ENCODE peak calls at places on chromosomes 16 and 17, in five cellular contexts. B, W, E, O and T are unnamed samples. For H3K4me1, the result is how much of the 10 kb centered on the place peaks cover.

GRCh38 chr16:27728691-27729090 is 178.7 kb downstream of the KATNIP start:
- DNase-seq in B (no peak), W (peak), E (no peak), O (no peak), T (no peak)

GRCh38 chr17:6927290-6927844 is 68.5 kb upstream of the ALOX12 start:
- DNase-seq in B (peak), W (peak), E (no peak), O (no peak), T (peak)

GRCh38 chr17:73182616-73183310 is 10.1 kb upstream of the COG1 start:
- DNase-seq in B (no peak), W (no peak), E (no peak), O (no peak), T (no peak)

GRCh38 chr16:30934827-30935557 is 11.6 kb downstream of the FBXL19 start:
- DNase-seq in B (peak), W (peak), E (peak), O (peak), T (peak)

GRCh38 chr16:1990336-1991134 is 765 bp downstream of the SYNGR3 start:
- DNase-seq in B (no peak), W (no peak), E (peak), O (peak), T (no peak)

GRCh38 chr17:83080641-83081560 is 1.5 kb downstream of the METRNL start:
- DNase-seq in B (peak), W (no peak), E (peak), O (peak), T (no peak)

GRCh38 chr16:79170565-79171242 is 429.8 kb downstream of the MAF start:
- DNase-seq in B (peak), W (no peak), E (peak), O (no peak), T (no peak)

GRCh38 chr16:56670640-56670934 is 973 bp downstream of the MT1H start:
- DNase-seq in B (no peak), W (no peak), E (no peak), O (peak), T (no peak)

GRCh38 chr16:21239646-21240045 is 6.1 kb downstream of the ANKS4B start:
- DNase-seq in B (no peak), W (no peak), E (no peak), O (no peak), T (no peak)

GRCh38 chr17:17043668-17044226 is 1.5 kb downstream of the MPRIP start:
- DNase-seq in B (peak), W (no peak), E (no peak), O (peak), T (no peak)

GRCh38 chr16:70476272-70477020 is 22.1 kb downstream of the FCSK start:
- DNase-seq in B (peak), W (peak), E (no peak), O (no peak), T (peak)

GRCh38 chr17:43028221-43028861 is 3.3 kb downstream of the RND2 start:
- DNase-seq in B (no peak), W (no peak), E (no peak), O (no peak), T (no peak)

GRCh38 chr17:28925912-28926365 is 23.1 kb upstream of the DHRS13 start:
- DNase-seq in B (peak), W (peak), E (no peak), O (no peak), T (no peak)

GRCh38 chr16:10827691-10828341 is 9.2 kb upstream of the TVP23A start:
- DNase-seq in B (peak), W (peak), E (peak), O (no peak), T (no peak)

GRCh38 chr17:41777157-41777578 is 9.3 kb downstream of the JUP start:
- DNase-seq in B (peak), W (no peak), E (no peak), O (peak), T (no peak)

GRCh38 chr17:33014751-33015150 is 23.1 kb downstream of the SPACA3 start:
- DNase-seq in B (no peak), W (no peak), E (peak), O (no peak), T (no peak)

GRCh38 chr17:74340470-74341023 is 14.5 kb downstream of the KIF19 start:
- DNase-seq in B (no peak), W (no peak), E (peak), O (no peak), T (no peak)

GRCh38 chr16:626787-627457 is 3.9 kb upstream of the WFIKKN1 start:
- DNase-seq in B (peak), W (peak), E (peak), O (no peak), T (peak)

GRCh38 chr16:11681526-11681925 is 13.3 kb downstream of the SNN start:
- DNase-seq in B (no peak), W (no peak), E (no peak), O (no peak), T (no peak)

GRCh38 chr17:51372345-51373004 is 112.1 kb downstream of the UTP18 start:
- DNase-seq in B (peak), W (peak), E (peak), O (peak), T (peak)

GRCh38 chr17:70767102-70767701 is 597.9 kb downstream of the KCNJ2 start:
- DNase-seq in B (peak), W (peak), E (peak), O (peak), T (peak)

GRCh38 chr17:48011405-48012150 is 26.0 kb downstream of the COPZ2 start:
- DNase-seq in B (peak), W (peak), E (peak), O (peak), T (peak)

GRCh38 chr16:27690604-27691003 is 140.7 kb downstream of the KATNIP start:
- DNase-seq in B (peak), W (no peak), E (peak), O (peak), T (peak)

GRCh38 chr17:13306310-13306962 is 288.6 kb upstream of the ELAC2 start:
- DNase-seq in B (peak), W (peak), E (peak), O (peak), T (peak)

GRCh38 chr17:39800540-39800939 is 62.8 kb downstream of the GRB7 start:
- DNase-seq in B (no peak), W (peak), E (no peak), O (peak), T (no peak)

GRCh38 chr16:17328971-17329370 is 141.8 kb downstream of the XYLT1 start:
- DNase-seq in B (peak), W (no peak), E (peak), O (no peak), T (no peak)

GRCh38 chr17:63698381-63698885 is 1.5 kb downstream of the LIMD2 start:
- DNase-seq in B (no peak), W (no peak), E (no peak), O (no peak), T (no peak)

GRCh38 chr17:63696381-63696961 is 3.5 kb downstream of the LIMD2 start:
- DNase-seq in B (peak), W (no peak), E (no peak), O (peak), T (peak)

GRCh38 chr17:63698886-63699637 is 863 bp downstream of the LIMD2 start:
- DNase-seq in B (peak), W (no peak), E (peak), O (peak), T (peak)

GRCh38 chr17:63695889-63696288 is 4.0 kb downstream of the LIMD2 start:
- DNase-seq in B (no peak), W (no peak), E (no peak), O (no peak), T (no peak)

GRCh38 chr17:63697341-63698286 is 2.3 kb downstream of the LIMD2 start:
- DNase-seq in B (peak), W (peak), E (peak), O (peak), T (peak)
- H3K27ac ChIP-seq in B (no peak), W (no peak), E (no peak), O (peak), T (peak)

DNA sequence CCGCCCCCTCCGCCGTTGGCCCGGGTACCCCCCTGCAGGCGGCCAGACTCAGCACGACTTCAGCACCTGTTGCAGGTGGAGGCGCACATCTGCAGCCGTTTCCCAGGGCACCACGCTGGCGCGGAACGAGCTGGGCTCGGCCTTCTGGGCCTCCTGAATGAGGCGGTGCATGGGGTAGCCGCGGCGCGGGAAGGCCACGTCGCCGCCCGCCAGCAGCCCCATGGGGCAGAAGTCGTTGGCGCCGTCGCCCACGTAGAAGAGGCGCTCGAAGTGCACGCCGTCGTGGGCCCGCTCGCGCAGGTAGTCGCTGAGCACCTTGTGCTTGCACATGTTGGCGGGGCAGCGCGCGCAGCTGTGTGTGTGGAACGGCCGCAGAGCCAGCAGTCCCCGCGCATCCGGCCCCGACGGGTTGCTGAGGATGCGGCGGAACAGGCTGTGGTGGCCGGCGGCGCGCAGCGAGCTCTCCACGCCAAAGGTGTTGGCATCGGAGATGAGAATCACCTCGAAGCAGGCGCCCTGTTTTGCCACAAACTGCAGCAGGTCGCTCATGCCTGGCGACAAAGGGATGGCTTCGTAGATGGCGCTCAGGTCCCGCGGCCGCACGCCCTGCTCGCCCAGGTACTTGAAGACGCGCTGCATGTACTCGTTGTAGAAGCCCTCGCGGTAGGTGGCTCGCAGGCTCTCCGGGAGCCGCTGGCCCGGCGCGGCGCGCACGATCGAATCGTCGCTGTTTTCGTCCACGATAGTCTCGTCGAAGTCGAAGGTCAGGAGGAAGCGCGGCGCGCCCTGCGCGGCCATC is 6.2 kb downstream of the PHOSPHO1 start:
- DNase-seq in B (no peak), W (no peak), E (peak), O (peak), T (no peak)
- TF ChIP-seq EZH2 in B (no peak), W (peak), E (peak), O (peak), T (no peak)

DNA sequence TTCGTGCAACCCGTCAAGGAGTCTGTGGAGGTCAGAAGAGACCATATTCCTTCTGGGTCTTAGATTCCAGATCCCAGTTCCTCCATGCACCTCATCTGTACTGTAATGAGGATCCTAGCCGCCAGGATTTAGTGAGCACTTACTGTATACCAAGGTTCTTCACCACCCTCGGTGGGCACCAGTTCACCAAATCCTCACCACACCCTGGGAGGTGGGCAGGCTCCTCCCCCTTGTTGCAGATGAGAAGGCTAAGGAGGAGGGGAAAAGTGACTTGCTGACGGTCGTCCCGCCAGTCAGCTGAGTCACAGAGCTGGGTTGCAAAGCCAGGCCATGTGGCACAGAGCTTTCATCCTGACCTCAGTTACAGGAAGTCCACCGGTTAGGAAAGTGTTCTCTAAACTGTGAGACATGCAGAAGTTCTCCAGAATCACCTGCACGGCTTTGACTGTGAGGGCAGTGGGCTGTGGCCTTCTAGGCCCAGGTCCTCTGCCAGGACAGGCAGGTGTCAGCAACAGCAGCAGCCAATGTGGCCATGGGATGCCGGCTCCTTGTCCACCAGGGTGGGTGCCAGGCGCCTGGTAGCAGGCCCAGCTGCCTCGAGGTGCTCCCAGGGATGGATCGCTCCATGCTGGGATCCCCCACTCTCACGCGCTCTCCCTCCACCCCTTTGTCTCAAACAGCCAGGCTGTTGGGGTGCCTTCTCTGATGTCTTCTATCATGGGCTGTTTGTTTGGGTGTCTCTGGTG is 240.3 kb upstream of the GSE1 start:
- DNase-seq in B (peak), W (peak), E (peak), O (no peak), T (peak)
- H3K4me1 ChIP-seq in B (half or more), W (under half), E (under half), O (under half), T (under half)

DNA sequence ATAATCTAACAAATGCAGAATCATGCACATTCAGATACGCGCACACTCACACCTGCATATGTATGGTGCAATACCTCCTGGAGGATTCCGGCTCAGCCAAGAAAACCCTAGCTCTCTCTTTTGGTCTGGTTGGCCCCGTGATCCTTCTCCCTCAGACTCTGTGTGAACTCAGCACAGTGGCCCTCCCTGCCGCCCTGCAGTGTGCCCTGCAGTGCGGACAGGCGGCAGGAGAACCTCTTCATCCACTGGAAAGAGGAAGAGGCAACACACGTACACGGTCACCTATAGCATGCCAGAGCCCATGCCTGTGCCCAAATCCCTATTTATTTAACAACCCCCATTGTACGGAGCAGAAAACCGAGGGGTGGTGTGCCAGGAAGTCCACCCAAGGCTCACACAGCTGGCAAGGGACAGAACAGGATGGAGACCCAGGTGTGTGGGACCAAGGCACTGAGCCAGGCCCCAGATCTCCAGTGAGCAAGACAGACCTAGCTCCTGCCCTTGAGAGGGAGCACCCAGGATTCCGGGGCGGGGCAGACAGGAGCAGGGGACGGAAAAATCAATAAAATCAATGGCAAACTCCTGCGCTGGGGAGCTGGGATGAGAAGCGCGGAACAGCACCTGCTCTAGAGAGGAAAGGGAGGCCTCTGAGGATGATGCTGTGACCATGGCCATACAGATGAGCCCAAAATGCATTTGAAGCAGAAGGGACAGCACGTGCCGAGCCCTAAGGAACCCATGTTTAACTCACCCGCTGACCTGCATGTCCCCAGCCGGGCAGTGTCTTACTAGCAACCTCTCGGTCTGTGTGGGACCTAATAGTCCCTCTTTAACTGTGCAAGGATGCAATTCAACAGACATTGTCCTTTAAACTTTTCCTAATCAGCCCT is 54.7 kb upstream of the CIBAR2 start:
- DNase-seq in B (no peak), W (no peak), E (no peak), O (no peak), T (no peak)
- H3K27ac ChIP-seq in B (no peak), W (no peak), E (peak), O (no peak), T (no peak)

DNA sequence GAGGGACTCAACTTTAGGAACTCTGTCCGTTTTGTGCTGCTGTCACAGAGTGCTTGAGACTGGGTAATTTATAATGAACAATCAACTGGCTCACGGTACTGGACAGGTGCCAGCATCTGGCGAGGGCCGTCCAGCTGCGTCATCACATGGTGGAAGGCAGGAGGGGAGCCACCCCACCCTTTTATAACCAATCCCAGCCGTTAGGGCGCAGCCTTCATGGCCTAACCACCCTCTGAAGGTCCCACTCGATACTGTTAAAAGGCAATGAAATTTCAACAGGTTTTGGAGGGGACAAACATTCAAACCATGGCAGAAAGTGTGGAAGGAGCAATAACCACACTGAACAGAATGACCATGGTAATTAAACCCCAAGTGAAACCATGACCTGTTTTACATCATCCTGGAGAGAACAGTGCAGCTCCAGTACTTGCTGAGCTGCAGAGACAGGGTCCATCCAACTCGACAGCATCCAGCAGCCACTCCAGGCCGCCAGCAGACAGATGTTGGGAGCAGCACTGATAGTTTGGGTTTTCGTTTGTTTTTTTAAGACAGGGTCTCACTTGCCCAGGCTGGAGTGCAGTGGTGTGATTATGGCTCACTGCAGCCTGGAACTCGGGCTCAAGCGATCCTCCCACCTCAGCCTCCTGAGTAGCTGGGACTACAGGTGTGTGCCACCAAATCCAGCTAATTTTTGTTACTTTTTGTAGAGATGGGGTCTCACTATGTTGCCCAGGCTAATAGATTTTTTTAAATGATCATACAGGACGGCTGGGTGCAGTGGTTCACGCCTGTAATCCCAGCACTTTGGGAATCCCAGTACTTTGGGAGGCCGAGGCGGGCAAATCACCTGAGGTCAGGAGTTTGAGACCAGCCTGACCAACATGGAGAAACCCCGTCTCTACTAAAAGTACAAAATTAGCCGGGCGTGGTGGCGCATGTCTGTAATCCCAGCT is 11.0 kb downstream of the CHMP6 start:
- DNase-seq in B (peak), W (peak), E (no peak), O (no peak), T (peak)
- TF ChIP-seq EZH2 in B (no peak), W (no peak), E (no peak), O (no peak), T (no peak)